ENCODE peak calls at places on chromosomes 6 and 20, in four cellular contexts. R is GM23338, M is adrenal gland, O is ovary. T is an unnamed sample. For H3K36me3, the result is how much of the 10 kb centered on the place peaks cover.

GRCh38 chr6:28807682-28808280 is 116.0 kb downstream of the TRIM27 start:
- DNase-seq in O (no peak), R (peak), M (no peak), T (peak)

GRCh38 chr20:45963059-45964011 is 8.7 kb downstream of the ZNF335 start:
- DNase-seq in M (no peak), R (peak), O (no peak), T (peak)

GRCh38 chr6:29651413-29652197 is 5.3 kb upstream of the MOG start:
- DNase-seq in O (no peak), R (peak), M (no peak), T (no peak)

GRCh38 chr6:55868910-55869479 is 6.4 kb downstream of the BMP5 start:
- DNase-seq in M (no peak), R (no peak), O (no peak), T (no peak)

GRCh38 chr6:69680302-69680701 is 116.5 kb downstream of the LMBRD1 start:
- DNase-seq in M (no peak), R (no peak), O (no peak), T (no peak)

GRCh38 chr6:137011406-137011805 is 33.4 kb downstream of the IL20RA start:
- DNase-seq in R (no peak), M (no peak), O (no peak), T (no peak)

GRCh38 chr6:27893836-27894807 is 18.1 kb downstream of the OR2B2 start:
- DNase-seq in O (peak), M (peak), R (peak), T (peak)

GRCh38 chr20:53494753-53495152 is 98.9 kb downstream of the ZNF217 start:
- DNase-seq in R (no peak), M (no peak), O (no peak), T (no peak)

GRCh38 chr6:28597217-28597835 is 71.6 kb downstream of the GPX5 start:
- DNase-seq in M (no peak), R (peak), O (no peak), T (no peak)

GRCh38 chr20:58571942-58572666 is 56.9 kb upstream of the APCDD1L start:
- DNase-seq in R (no peak), O (no peak), M (no peak), T (no peak)

GRCh38 chr6:40740518-40740917 is 153.4 kb upstream of the LRFN2 start:
- DNase-seq in R (no peak), O (no peak), M (no peak), T (peak)

GRCh38 chr6:125549202-125549884 is 200.1 kb upstream of the HEY2 start:
- DNase-seq in R (no peak), M (no peak), O (no peak), T (no peak)

GRCh38 chr20:19750907-19751636 is 7.0 kb upstream of the RIN2 start:
- DNase-seq in R (no peak), M (no peak), O (no peak), T (no peak)

GRCh38 chr20:20568604-20569205 is 143.7 kb downstream of the RALGAPA2 start:
- DNase-seq in O (no peak), M (no peak), R (peak), T (no peak)

GRCh38 chr6:45462190-45463134 is 84.7 kb upstream of the SUPT3H start:
- DNase-seq in M (no peak), R (no peak), O (no peak), T (no peak)

GRCh38 chr20:1777476-1777820 is 117.8 kb upstream of the SIRPA start:
- DNase-seq in M (no peak), O (no peak), R (no peak), T (no peak)

GRCh38 chr6:34580707-34581560 is 24.8 kb upstream of the SPDEF start:
- DNase-seq in R (no peak), O (peak), M (no peak), T (no peak)

GRCh38 chr6:161135695-161136591 is 137.9 kb downstream of the AGPAT4 start:
- DNase-seq in M (no peak), O (no peak), R (no peak), T (no peak)

GRCh38 chr20:58579819-58580492 is 64.8 kb upstream of the APCDD1L start:
- DNase-seq in M (no peak), R (no peak), O (no peak), T (no peak)

GRCh38 chr6:168115748-168116445 is 36.9 kb upstream of the FRMD1 start:
- DNase-seq in M (no peak), O (no peak), R (no peak), T (no peak)

GRCh38 chr6:139146317-139146726 is 11.4 kb downstream of the HECA start:
- DNase-seq in O (no peak), M (no peak), R (no peak), T (no peak)

GRCh38 chr6:144912474-144912873 is 627.3 kb downstream of the UTRN start:
- DNase-seq in O (no peak), M (no peak), R (peak), T (no peak)

GRCh38 chr20:38762174-38762573 is 13.9 kb downstream of the ACTR5 start:
- DNase-seq in O (no peak), M (no peak), R (no peak), T (no peak)

GRCh38 chr20:57383447-57384347 is 7.5 kb upstream of the RBM38 start:
- DNase-seq in R (peak), M (no peak), O (no peak), T (no peak)

GRCh38 chr20:967796-968742 is 34.0 kb downstream of the RSPO4 start:
- DNase-seq in M (no peak), O (no peak), R (peak), T (peak)

GRCh38 chr20:58135441-58136170 is 92.8 kb downstream of the ANKRD60 start:
- DNase-seq in O (no peak), M (no peak), R (no peak), T (no peak)

GRCh38 chr6:5846889-5847288 is 159.8 kb downstream of the NRN1 start:
- DNase-seq in M (no peak), O (no peak), R (no peak), T (no peak)

GRCh38 chr6:41712651-41713103 is 22.7 kb downstream of the TFEB start:
- DNase-seq in O (no peak), R (no peak), M (peak), T (no peak)

GRCh38 chr6:136562211-136562610 is 12.0 kb upstream of the MAP7 start:
- DNase-seq in M (no peak), O (no peak), R (no peak), T (no peak)

GRCh38 chr6:26195924-26196845 is 109.0 kb downstream of the HFE start:
- DNase-seq in M (no peak), O (no peak), R (no peak), T (no peak)

GRCh38 chr6:139960676-139961075 is 586.2 kb upstream of the CITED2 start:
- DNase-seq in R (no peak), O (no peak), M (no peak), T (no peak)

GRCh38 chr6:158086054-158086705 is 81.9 kb downstream of the SERAC1 start:
- DNase-seq in O (no peak), M (no peak), R (no peak), T (no peak)

GRCh38 chr6:158087519-158087867 is 80.6 kb downstream of the SERAC1 start:
- DNase-seq in O (peak), R (no peak), M (no peak), T (no peak)

GRCh38 chr6:158086706-158087518 is 81.2 kb downstream of the SERAC1 start:
- DNase-seq in O (peak), M (no peak), R (no peak), T (no peak)

GRCh38 chr6:158083687-158084325 is 84.3 kb downstream of the SERAC1 start:
- DNase-seq in O (no peak), M (no peak), R (no peak), T (no peak)

DNA sequence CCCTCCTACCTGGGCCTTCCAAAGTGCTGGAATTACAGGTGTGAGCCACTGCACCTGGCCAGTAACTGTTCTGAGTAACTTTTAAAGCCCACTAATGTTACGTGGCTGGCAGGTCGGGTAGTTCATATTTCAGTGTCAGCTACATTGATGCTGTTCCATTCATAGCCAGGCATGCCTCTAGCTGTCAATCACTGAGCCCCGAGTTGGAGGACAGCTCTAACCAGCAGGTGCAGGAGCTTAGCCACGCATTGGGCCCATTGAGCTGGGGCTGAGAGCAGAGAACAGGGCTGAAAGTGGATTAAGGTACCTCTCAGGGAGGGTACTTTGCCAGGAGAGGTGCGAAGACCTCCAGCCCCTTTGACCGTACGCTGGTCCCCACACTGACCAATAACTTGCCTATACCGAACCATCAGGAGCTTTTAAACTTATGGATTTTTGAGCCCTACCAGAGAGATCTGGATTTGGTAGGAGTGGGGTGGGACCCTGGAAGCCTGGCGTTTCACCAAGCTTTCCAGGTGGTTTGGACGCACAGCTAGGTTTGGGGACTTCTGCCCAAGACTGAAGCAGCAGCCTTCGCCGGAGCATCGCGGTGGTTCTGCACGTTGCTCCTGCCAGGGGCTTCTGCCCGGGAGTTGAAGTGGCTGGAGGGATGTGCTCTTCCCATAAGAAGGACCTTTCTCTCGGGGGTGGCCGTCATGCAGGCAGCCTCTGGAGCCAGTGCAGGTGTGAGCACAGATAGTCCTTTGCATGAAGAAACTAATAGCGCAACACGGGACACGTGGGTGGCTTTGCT is 82.6 kb downstream of the SERAC1 start:
- DNase-seq in O (no peak), R (no peak), M (no peak), T (no peak)
- H3K27ac ChIP-seq in O (peak), R (no peak), M (no peak), T (no peak)

DNA sequence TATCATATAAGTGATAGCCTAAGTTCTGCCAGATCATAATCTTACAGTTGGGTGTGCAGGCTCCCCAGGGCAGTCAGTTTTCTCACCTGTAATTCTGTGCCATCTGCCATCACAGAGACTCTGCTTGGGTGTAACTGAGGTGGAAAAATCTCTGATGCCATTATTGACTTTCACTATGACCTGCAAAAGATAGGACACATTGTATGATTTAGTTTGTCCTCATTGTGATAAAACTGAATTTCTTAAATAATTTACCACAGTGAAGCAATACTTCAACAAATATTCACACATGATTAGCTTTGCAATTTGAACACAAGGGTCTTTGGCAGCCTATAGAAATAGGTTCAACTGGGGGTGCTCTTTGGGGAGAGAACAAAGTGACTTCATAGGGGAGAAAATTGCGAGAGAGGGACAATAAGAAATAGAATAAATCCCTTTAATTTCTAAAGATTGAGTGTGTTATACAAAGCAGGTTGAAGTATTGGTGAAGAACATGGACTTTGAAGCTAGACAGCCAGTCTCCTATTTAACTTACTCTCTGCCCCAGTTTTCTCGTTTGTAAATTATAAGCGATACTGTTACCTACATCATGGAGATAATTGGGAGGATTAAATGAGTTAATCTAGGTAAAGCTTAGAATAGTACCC is 27.3 kb downstream of the FAM229B start:
- DNase-seq in M (no peak), R (no peak), O (no peak), T (no peak)
- H3K36me3 ChIP-seq in M (under half), R (under half), O (under half), T (under half)

GRCh38 chr6:156777577-156777865 is 343 bp downstream of the ARID1B start:
- DNase-seq in O (no peak), M (no peak), R (no peak), T (no peak)

GRCh38 chr6:156776841-156777576 is at the start of gene ARID1B:
- DNase-seq in M (peak), O (peak), R (peak), T (peak)

GRCh38 chr6:156778615-156779205 is 1.5 kb downstream of the ARID1B start:
- DNase-seq in M (peak), R (peak), O (peak), T (peak)

GRCh38 chr6:156779206-156780116 is 2.3 kb downstream of the ARID1B start:
- DNase-seq in O (peak), M (peak), R (peak), T (peak)

DNA sequence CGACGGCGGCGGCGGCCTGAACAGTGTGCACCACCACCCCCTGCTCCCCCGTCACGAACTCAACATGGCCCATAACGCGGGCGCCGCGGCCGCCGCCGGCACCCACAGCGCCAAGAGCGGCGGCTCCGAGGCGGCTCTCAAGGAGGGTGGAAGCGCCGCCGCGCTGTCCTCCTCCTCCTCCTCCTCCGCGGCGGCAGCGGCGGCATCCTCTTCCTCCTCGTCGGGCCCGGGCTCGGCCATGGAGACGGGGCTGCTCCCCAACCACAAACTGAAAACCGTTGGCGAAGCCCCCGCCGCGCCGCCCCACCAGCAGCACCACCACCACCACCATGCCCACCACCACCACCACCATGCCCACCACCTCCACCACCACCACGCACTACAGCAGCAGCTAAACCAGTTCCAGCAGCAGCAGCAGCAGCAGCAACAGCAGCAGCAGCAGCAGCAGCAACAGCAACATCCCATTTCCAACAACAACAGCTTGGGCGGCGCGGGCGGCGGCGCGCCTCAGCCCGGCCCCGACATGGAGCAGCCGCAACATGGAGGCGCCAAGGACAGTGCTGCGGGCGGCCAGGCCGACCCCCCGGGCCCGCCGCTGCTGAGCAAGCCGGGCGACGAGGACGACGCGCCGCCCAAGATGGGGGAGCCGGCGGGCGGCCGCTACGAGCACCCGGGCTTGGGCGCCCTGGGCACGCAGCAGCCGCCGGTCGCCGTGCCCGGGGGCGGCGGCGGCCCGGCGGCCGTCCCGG is 862 bp downstream of the ARID1B start:
- DNase-seq in R (peak), M (peak), O (peak), T (peak)
- H3K27ac ChIP-seq in R (peak), M (peak), O (peak), T (peak)

GRCh38 chr6:157905590-157906337 is 75.9 kb upstream of the SYNJ2 start:
- DNase-seq in O (no peak), R (peak), M (no peak), T (no peak)
- H3K36me3 ChIP-seq in O (under half), R (under half), M (under half), T (half or more)

GRCh38 chr6:36443951-36444428 is 1.2 kb downstream of the KCTD20 start:
- DNase-seq in M (no peak), O (no peak), R (peak), T (peak)

GRCh38 chr6:36442671-36443497 is at the start of the genes KCTD20 and PXT1:
- DNase-seq in O (peak), M (peak), R (peak), T (peak)

GRCh38 chr6:36445651-36446050 is 2.9 kb downstream of the KCTD20 start:
- DNase-seq in O (no peak), R (no peak), M (no peak), T (no peak)

GRCh38 chr6:36443498-36443844 is 671 bp downstream of the KCTD20 start:
- DNase-seq in M (no peak), O (no peak), R (no peak), T (no peak)

DNA sequence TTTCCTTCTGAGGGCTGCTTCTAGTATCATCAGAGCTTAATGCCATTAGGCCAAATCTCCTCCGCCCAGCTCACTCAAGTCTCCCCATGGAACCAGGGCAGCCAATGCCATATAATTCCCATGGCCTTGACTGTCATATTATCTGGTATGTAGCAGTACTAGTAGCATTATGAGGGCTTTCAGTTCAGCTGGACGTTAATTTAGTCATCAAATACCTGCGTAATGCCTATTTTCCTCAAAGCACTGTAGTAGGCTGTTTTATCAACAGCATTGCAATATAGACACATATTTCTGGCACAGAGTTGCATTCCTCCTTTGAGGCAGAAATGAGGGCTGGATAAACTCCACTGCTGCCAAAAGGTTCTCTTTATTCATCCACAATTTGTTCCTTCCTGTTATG is 1.7 kb downstream of the KCTD20 start:
- DNase-seq in R (no peak), M (no peak), O (no peak), T (peak)
- H3K27ac ChIP-seq in R (no peak), M (peak), O (peak), T (no peak)

T was measured in WERI-Rb-1.